ENCODE peak calls at places on chromosomes 13 and 19, in seven cellular contexts. J, U, H, Q, Y, O and R are unnamed samples.

GRCh38 chr19:11203194-11204075 is 6.1 kb upstream of the KANK2 start:
- DNase-seq in Q (peak; percentile 66), O (no peak), Y (no peak), U (peak; percentile 73), J (peak; percentile 11), H (peak; percentile 93), R (no peak)

GRCh38 chr19:12647047-12647446 is 19.5 kb downstream of the MAN2B1 start:
- DNase-seq in Q (no peak), U (no peak), H (no peak), J (no peak), Y (no peak), O (no peak), R (no peak)

GRCh38 chr13:26062853-26063444 is 11.1 kb upstream of the SHISA2 start:
- DNase-seq in H (peak; percentile 77), U (peak; percentile 43), J (peak; percentile 53), O (no peak), Y (no peak), Q (no peak), R (no peak)

GRCh38 chr19:20186163-20186562 is 19.1 kb downstream of the ZNF486 start:
- DNase-seq in O (no peak), U (no peak), Q (no peak), H (peak; percentile 5), J (no peak), Y (no peak), R (no peak)

GRCh38 chr19:48553676-48554384 is 1.9 kb downstream of the SULT2B1 start:
- DNase-seq in U (no peak), H (peak; percentile 72), J (peak; percentile 44), Q (peak; percentile 27), Y (no peak), O (no peak), R (no peak)

GRCh38 chr13:27960362-27961226 is 8.5 kb downstream of the CDX2 start:
- DNase-seq in Y (no peak), Q (peak; percentile 83), H (peak; percentile 41), O (no peak), J (peak; percentile 50), U (peak; percentile 61), R (no peak)

GRCh38 chr13:28819748-28820098 is 416 bp upstream of the MTUS2 start:
- DNase-seq in U (peak; percentile 68), J (no peak), Q (peak; percentile 44), Y (peak; percentile 37), O (no peak), H (peak; percentile 54), R (no peak)

GRCh38 chr13:33723772-33724435 is 94.0 kb upstream of the RFC3 start:
- DNase-seq in O (peak; percentile 89), J (peak; percentile 64), Q (peak; percentile 76), U (peak; percentile 73), Y (no peak), H (peak; percentile 94), R (peak; percentile 86)

GRCh38 chr19:57075801-57076492 is 43.8 kb upstream of the USP29 start:
- DNase-seq in O (no peak), J (no peak), Y (no peak), U (no peak), Q (no peak), H (no peak), R (no peak)

GRCh38 chr19:2477732-2478191 is 1.8 kb downstream of the GADD45B start:
- DNase-seq in O (no peak), Y (no peak), H (peak; percentile 59), J (no peak), U (no peak), Q (peak; percentile 39), R (no peak)

GRCh38 chr13:96229356-96229755 is 139.4 kb downstream of the HS6ST3 start:
- DNase-seq in U (no peak), H (peak; percentile 15), Y (no peak), J (peak; percentile 32), O (peak; percentile 19), Q (peak; percentile 3), R (no peak)